ENCODE peak calls at places on chromosomes 11 and 22, in five cellular contexts. J, P, I, E and T are unnamed samples.

GRCh38 chr11:63961608-63962412 is 12.6 kb upstream of the COX8A start:
- DNase-seq in J (no peak), P (peak; percentile 26), I (peak; percentile 72), E (peak; percentile 38), T (no peak)

GRCh38 chr11:96863520-96863919 is 473.7 kb downstream of the JRKL start:
- DNase-seq in J (no peak), P (peak; percentile 89), I (no peak), E (no peak), T (no peak)

GRCh38 chr22:47168900-47169800 is 406.7 kb downstream of the TBC1D22A start:
- DNase-seq in J (peak; percentile 63), P (no peak), I (peak; percentile 58), E (no peak), T (peak; percentile 14)

GRCh38 chr11:43582837-43583462 is 97.6 kb upstream of the HSD17B12 start:
- DNase-seq in J (no peak), P (no peak), I (peak; percentile 72), E (no peak), T (no peak)

GRCh38 chr11:74720596-74721478 is 10.4 kb downstream of the CHRDL2 start:
- DNase-seq in J (peak; percentile 63), P (peak; percentile 82), I (no peak), E (peak; percentile 66), T (peak; percentile 63)

GRCh38 chr22:27810566-27810965 is 9.0 kb upstream of the MN1 start:
- DNase-seq in J (no peak), P (peak; percentile 62), I (peak; percentile 84), E (peak; percentile 38), T (no peak)

GRCh38 chr11:123434262-123434661 is 4.2 kb downstream of the GRAMD1B start:
- DNase-seq in J (no peak), P (no peak), I (no peak), E (no peak), T (no peak)

GRCh38 chr11:1481861-1482441 is 4.6 kb downstream of the MOB2 start:
- DNase-seq in J (peak; percentile 61), P (peak; percentile 11), I (peak; percentile 73), E (no peak), T (peak; percentile 44)

GRCh38 chr11:65646288-65646734 is 8.4 kb downstream of the SIPA1 start:
- DNase-seq in J (peak; percentile 74), P (no peak), I (peak; percentile 81), E (no peak), T (no peak)

GRCh38 chr11:119940401-119940976 is 197.4 kb downstream of the TRIM29 start:
- DNase-seq in J (no peak), P (no peak), I (no peak), E (no peak), T (no peak)

GRCh38 chr11:31509017-31509411 is 408 bp downstream of the IMMP1L start:
- DNase-seq in J (no peak), P (no peak), I (no peak), E (peak; percentile 23), T (no peak)

GRCh38 chr22:40487663-40488249 is 117.4 kb downstream of the SGSM3 start:
- DNase-seq in J (no peak), P (no peak), I (no peak), E (no peak), T (no peak)

DNA sequence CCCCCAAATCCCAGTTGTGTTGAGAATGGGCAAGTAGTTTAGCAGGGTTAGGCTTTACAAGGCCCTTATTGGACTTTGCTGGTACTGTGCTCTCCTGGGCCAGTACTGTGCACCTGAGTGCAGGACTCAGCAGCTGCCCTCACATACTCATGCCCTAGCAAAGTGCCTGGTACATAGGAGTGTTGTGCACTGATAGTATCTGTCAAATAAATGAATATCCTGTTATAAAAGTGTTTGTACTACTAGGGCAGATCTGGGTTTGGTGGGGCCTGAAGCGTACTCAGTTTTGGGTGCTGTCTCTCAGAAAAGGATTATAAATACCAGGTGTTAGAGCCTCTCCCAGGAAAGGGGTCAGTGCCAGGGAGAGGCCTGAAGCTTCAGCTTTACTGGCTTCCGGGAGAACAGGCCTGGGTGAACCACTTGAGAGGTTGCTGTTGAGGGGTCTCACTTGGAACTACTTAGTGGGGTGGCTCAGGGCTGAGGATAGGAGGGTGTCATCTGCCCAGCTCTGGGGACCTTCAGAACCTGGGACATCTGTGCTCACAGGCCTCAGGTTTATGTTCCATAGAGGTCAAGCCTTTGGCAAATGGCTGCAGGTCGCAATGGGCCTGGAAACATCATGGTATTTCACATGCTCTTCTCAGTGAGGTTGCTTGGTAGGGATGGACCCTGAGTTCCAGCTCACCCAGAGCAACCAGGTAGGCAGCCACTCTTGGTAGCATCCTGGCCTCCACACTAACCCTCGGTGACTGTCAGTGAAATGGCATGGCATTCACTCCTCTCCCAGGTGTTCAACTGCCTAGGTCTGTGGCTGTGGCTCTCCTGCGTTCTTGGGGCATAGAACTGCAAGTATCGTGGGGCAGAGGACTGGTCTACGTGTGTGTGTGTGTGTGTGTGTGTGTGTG is 106.1 kb downstream of the ZBTB16 start:
- DNase-seq in J (no peak), P (no peak), I (no peak), E (no peak), T (no peak)
- H3K4me1 ChIP-seq in J (peaks cover 100% of the 10 kb centered on the region), P (peaks cover 98% of the 10 kb centered on the region), I (peaks cover 98% of the 10 kb centered on the region), E (peaks cover 48% of the 10 kb centered on the region), T (peaks cover 96% of the 10 kb centered on the region)

GRCh38 chr11:5289696-5290095 is 12.1 kb downstream of the OR51B4 start:
- DNase-seq in J (no peak), P (no peak), I (no peak), E (no peak), T (no peak)
- H3K4me1 ChIP-seq in J (no peaks in the 10 kb centered on the region), P (no peaks in the 10 kb centered on the region), I (no peaks in the 10 kb centered on the region), E (no peaks in the 10 kb centered on the region), T (no peaks in the 10 kb centered on the region)

DNA sequence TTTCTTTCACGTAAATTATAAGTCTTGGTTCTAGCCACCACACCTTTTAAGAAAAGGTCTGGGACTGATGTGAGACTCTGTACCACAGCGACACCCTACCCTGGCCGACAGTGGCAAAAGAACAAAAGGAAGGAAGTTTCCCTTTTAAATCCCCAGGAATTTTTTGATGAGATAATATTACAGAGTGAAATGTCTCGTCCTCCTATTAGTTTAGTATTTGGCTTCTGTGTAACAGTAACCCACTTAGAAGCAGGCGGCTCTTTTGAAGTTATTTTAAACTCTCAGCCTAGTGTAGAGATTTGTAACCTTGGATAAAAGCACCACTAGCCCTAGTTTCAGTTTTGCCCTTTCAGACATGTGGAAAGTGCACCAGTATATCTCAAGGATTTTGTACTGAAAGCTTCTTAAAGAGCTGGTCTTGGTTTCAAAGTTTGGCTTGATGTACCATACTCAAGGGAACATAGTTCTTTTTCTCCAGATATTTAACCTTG is 84.1 kb downstream of the C22orf31 start:
- DNase-seq in J (no peak), P (no peak), I (no peak), E (no peak), T (no peak)
- H3K4me1 ChIP-seq in J (peaks cover 6% of the 10 kb centered on the region), P (peaks cover 30% of the 10 kb centered on the region), I (peaks cover 7% of the 10 kb centered on the region), E (no peaks in the 10 kb centered on the region), T (peaks cover 33% of the 10 kb centered on the region)

DNA sequence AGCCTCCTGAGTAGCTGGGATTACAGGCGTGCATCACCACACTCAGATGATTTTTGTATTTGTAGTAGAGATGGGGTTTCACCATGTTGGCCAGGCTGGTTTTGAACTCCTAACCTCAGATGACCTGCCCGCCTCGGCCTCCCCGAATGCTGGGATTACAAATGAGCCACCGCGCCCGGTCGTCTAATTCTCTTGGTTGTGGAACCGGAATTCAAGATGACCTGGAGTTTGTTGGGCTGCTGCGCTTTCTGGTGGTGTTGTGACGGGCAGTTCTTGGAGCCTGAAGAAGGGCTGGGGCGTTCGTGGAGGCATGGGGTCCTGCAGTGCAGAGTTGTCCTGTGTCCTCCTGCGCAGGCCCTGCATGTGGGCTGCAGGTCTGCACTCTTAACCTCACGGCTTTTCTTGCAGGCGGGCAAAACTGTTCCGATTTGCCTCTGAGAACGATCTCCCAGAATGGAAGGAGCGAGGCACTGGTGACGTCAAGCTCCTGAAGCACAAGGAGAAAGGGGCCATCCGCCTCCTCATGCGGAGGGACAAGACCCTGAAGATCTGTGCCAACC is 4.9 kb upstream of the TRMT2A start:
- DNase-seq in J (no peak), P (no peak), I (peak; percentile 27), E (no peak), T (no peak)
- H3K4me1 ChIP-seq in J (peaks cover 83% of the 10 kb centered on the region), P (peaks cover 33% of the 10 kb centered on the region), I (peaks cover 12% of the 10 kb centered on the region), E (no peaks in the 10 kb centered on the region), T (peaks cover 28% of the 10 kb centered on the region)

GRCh38 chr11:6608011-6608410 is 4.0 kb downstream of the TAF10 start:
- DNase-seq in J (peak; percentile 64), P (no peak), I (no peak), E (peak; percentile 17), T (no peak)

GRCh38 chr11:6608726-6609501 is 3.1 kb downstream of the TAF10 start:
- DNase-seq in J (no peak), P (no peak), I (no peak), E (peak; percentile 18), T (no peak)

GRCh38 chr11:6606471-6607189 is 3.1 kb downstream of the ILK start:
- DNase-seq in J (peak; percentile 92), P (peak; percentile 95), I (peak; percentile 93), E (peak; percentile 92), T (peak; percentile 91)

GRCh38 chr11:6609502-6610015 is 2.5 kb downstream of the TAF10 start:
- DNase-seq in J (no peak), P (no peak), I (no peak), E (peak; percentile 15), T (no peak)

GRCh38 chr11:6607190-6607635 is 3.6 kb downstream of the ILK start:
- DNase-seq in J (no peak), P (no peak), I (no peak), E (peak; percentile 12), T (no peak)
- H3K4me1 ChIP-seq in J (peaks cover 86% of the 10 kb centered on the region), P (peaks cover 94% of the 10 kb centered on the region), I (peaks cover 62% of the 10 kb centered on the region), E (peaks cover 20% of the 10 kb centered on the region), T (peaks cover 66% of the 10 kb centered on the region)

DNA sequence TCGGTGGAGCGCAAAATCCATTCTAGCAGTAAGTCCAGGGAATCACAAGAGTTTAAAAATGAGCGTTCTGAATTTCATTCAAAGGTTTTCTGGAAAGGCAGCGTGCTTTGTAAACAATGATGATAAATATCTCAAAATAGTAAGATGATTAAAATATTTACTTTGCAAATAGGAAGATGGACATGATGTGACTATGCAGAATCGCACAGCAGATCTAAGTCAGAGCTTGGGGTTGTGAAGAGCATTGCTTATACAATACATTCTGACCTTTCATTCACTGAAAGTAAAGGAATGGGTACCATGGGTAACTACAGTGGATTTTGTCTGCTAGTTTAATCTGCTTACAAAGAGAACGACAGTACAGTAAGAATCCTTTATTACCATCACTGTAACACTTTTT is 77.5 kb downstream of the PPP6R3 start:
- DNase-seq in J (no peak), P (no peak), I (no peak), E (no peak), T (no peak)
- H3K4me1 ChIP-seq in J (peaks cover 85% of the 10 kb centered on the region), P (peaks cover 62% of the 10 kb centered on the region), I (peaks cover 16% of the 10 kb centered on the region), E (no peaks in the 10 kb centered on the region), T (peaks cover 36% of the 10 kb centered on the region)

GRCh38 chr11:47431356-47432083 is 5.3 kb upstream of the PSMC3 start:
- DNase-seq in J (no peak), P (no peak), I (no peak), E (no peak), T (no peak)
- H3K4me1 ChIP-seq in J (peaks cover 8% of the 10 kb centered on the region), P (peaks cover 17% of the 10 kb centered on the region), I (no peaks in the 10 kb centered on the region), E (no peaks in the 10 kb centered on the region), T (no peaks in the 10 kb centered on the region)

DNA sequence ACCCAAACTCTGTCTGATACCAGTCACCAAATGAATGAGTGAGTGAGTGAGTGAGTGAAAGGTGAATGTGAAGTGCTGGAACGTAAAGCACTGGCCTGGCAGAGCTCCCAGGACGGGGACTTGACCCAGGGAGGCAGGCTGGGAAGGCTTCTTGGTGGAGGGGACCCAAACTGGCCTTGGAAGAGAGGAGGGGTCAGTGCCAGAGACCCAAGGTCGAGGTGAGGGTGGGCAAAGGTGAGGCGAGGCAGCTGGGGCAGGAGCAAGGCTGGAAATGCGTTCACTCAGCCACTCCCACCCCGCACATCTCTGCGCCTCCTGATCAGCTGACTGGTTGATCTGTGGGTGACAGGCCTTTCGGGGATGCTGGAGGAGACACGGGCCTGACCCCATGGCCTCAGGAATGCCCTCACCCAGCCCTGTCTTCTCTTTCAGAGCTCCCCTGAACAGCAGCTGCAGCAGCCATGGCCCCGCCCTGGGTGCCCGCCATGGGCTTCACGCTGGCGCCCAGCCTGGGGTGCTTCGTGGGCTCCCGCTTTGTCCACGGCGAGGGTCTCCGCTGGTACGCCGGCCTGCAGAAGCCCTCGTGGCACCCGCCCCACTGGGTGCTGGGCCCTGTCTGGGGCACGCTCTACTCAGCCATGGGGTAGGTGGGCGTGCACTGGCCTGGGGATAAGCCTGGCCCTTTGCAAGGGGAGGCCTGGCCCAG is 7.6 kb downstream of the TSPO start:
- DNase-seq in J (no peak), P (no peak), I (peak; percentile 74), E (no peak), T (no peak)
- H3K4me1 ChIP-seq in J (peaks cover 83% of the 10 kb centered on the region), P (peaks cover 46% of the 10 kb centered on the region), I (peaks cover 13% of the 10 kb centered on the region), E (peaks cover 11% of the 10 kb centered on the region), T (peaks cover 31% of the 10 kb centered on the region)